ENCODE peak calls at places on chromosomes 12 and 14, in eight cellular contexts. One of them, this sample, is unnamed.

GRCh38 chr12:132610896-132611602 is 667 bp upstream of the LRCOL1 start:
- DNase-seq in AG10803: no peak
- DNase-seq in endothelial cell of umbilical vein: no peak
- DNase-seq in GM12864: no peak
- DNase-seq in brain microvascular endothelial cell: no peak
- DNase-seq in astrocyte: no peak
- DNase-seq in cardiac muscle cell: no peak
- DNase-seq in left ventricle myocardium inferior: no peak
- DNase-seq in this sample: no peak

GRCh38 chr12:71589478-71589881 is 74.2 kb downstream of the ZFC3H1 start:
- DNase-seq in astrocyte: peak; percentile 45
- DNase-seq in brain microvascular endothelial cell: no peak
- DNase-seq in cardiac muscle cell: no peak
- DNase-seq in GM12864: no peak
- DNase-seq in AG10803: no peak
- DNase-seq in endothelial cell of umbilical vein: no peak
- DNase-seq in left ventricle myocardium inferior: no peak
- DNase-seq in this sample: no peak

GRCh38 chr14:95394981-95395737 is 75.5 kb upstream of the CLMN start:
- DNase-seq in endothelial cell of umbilical vein: no peak
- DNase-seq in left ventricle myocardium inferior: no peak
- DNase-seq in brain microvascular endothelial cell: no peak
- DNase-seq in GM12864: no peak
- DNase-seq in astrocyte: no peak
- DNase-seq in AG10803: peak; percentile 5
- DNase-seq in cardiac muscle cell: no peak
- DNase-seq in this sample: no peak

GRCh38 chr14:63499701-63500250 is 43.4 kb downstream of the PPP2R5E start:
- DNase-seq in astrocyte: peak; percentile 62
- DNase-seq in brain microvascular endothelial cell: peak; percentile 25
- DNase-seq in left ventricle myocardium inferior: no peak
- DNase-seq in cardiac muscle cell: no peak
- DNase-seq in endothelial cell of umbilical vein: no peak
- DNase-seq in GM12864: no peak
- DNase-seq in AG10803: peak; percentile 92
- DNase-seq in this sample: peak; percentile 90

GRCh38 chr12:92593734-92594402 is 108.9 kb upstream of the PLEKHG7 start:
- DNase-seq in endothelial cell of umbilical vein: peak; percentile 42
- DNase-seq in cardiac muscle cell: no peak
- DNase-seq in GM12864: peak; percentile 88
- DNase-seq in left ventricle myocardium inferior: no peak
- DNase-seq in AG10803: peak; percentile 92
- DNase-seq in brain microvascular endothelial cell: peak; percentile 98
- DNase-seq in astrocyte: peak; percentile 94
- DNase-seq in this sample: no peak

GRCh38 chr14:72651081-72651480 is 242.8 kb downstream of the DPF3 start:
- DNase-seq in astrocyte: peak; percentile 51
- DNase-seq in cardiac muscle cell: peak; percentile 36
- DNase-seq in endothelial cell of umbilical vein: peak; percentile 44
- DNase-seq in brain microvascular endothelial cell: peak; percentile 62
- DNase-seq in GM12864: no peak
- DNase-seq in AG10803: peak; percentile 36
- DNase-seq in left ventricle myocardium inferior: no peak
- DNase-seq in this sample: no peak

GRCh38 chr12:87930033-87930432 is 99.2 kb downstream of the C12orf50 start:
- DNase-seq in astrocyte: peak; percentile 66
- DNase-seq in GM12864: no peak
- DNase-seq in brain microvascular endothelial cell: peak; percentile 85
- DNase-seq in cardiac muscle cell: no peak
- DNase-seq in AG10803: peak; percentile 40
- DNase-seq in left ventricle myocardium inferior: no peak
- DNase-seq in endothelial cell of umbilical vein: no peak
- DNase-seq in this sample: no peak

GRCh38 chr14:103539056-103539825 is 10.2 kb downstream of the TRMT61A start:
- DNase-seq in endothelial cell of umbilical vein: no peak
- DNase-seq in GM12864: no peak
- DNase-seq in AG10803: no peak
- DNase-seq in brain microvascular endothelial cell: no peak
- DNase-seq in cardiac muscle cell: no peak
- DNase-seq in left ventricle myocardium inferior: no peak
- DNase-seq in astrocyte: no peak
- DNase-seq in this sample: no peak

GRCh38 chr12:122965851-122966742 is at the start of gene ABCB9:
- DNase-seq in AG10803: peak; percentile 82
- DNase-seq in brain microvascular endothelial cell: peak; percentile 88
- DNase-seq in left ventricle myocardium inferior: peak; percentile 94
- DNase-seq in GM12864: peak; percentile 62
- DNase-seq in endothelial cell of umbilical vein: peak; percentile 92
- DNase-seq in cardiac muscle cell: peak; percentile 96
- DNase-seq in astrocyte: peak; percentile 61
- DNase-seq in this sample: peak; percentile 65

GRCh38 chr12:54163147-54163546 is 25.6 kb downstream of the SMUG1 start:
- DNase-seq in astrocyte: no peak
- DNase-seq in cardiac muscle cell: no peak
- DNase-seq in brain microvascular endothelial cell: no peak
- DNase-seq in AG10803: no peak
- DNase-seq in endothelial cell of umbilical vein: no peak
- DNase-seq in GM12864: no peak
- DNase-seq in left ventricle myocardium inferior: no peak
- DNase-seq in this sample: no peak

GRCh38 chr12:28899951-28900350 is 249.1 kb upstream of the FAR2 start:
- DNase-seq in left ventricle myocardium inferior: no peak
- DNase-seq in AG10803: peak; percentile 90
- DNase-seq in endothelial cell of umbilical vein: no peak
- DNase-seq in GM12864: no peak
- DNase-seq in astrocyte: peak; percentile 99
- DNase-seq in cardiac muscle cell: no peak
- DNase-seq in brain microvascular endothelial cell: peak; percentile 84
- DNase-seq in this sample: peak; percentile 87

GRCh38 chr12:106304001-106304421 is 1.5 kb downstream of the TCP11L2 start:
- DNase-seq in AG10803: peak; percentile 61
- DNase-seq in cardiac muscle cell: no peak
- DNase-seq in left ventricle myocardium inferior: no peak
- DNase-seq in endothelial cell of umbilical vein: no peak
- DNase-seq in astrocyte: no peak
- DNase-seq in GM12864: no peak
- DNase-seq in brain microvascular endothelial cell: no peak
- DNase-seq in this sample: no peak

GRCh38 chr12:112606611-112607366 is 184.8 kb upstream of the RPH3A start:
- DNase-seq in astrocyte: no peak
- DNase-seq in endothelial cell of umbilical vein: no peak
- DNase-seq in AG10803: no peak
- DNase-seq in left ventricle myocardium inferior: no peak
- DNase-seq in cardiac muscle cell: no peak
- DNase-seq in GM12864: no peak
- DNase-seq in brain microvascular endothelial cell: no peak
- DNase-seq in this sample: no peak

GRCh38 chr12:125151284-125151683 is 86.0 kb downstream of the AACS start:
- DNase-seq in left ventricle myocardium inferior: no peak
- DNase-seq in endothelial cell of umbilical vein: no peak
- DNase-seq in cardiac muscle cell: no peak
- DNase-seq in AG10803: no peak
- DNase-seq in GM12864: no peak
- DNase-seq in astrocyte: no peak
- DNase-seq in brain microvascular endothelial cell: no peak
- DNase-seq in this sample: no peak

GRCh38 chr14:68523994-68524725 is 268.7 kb downstream of the ZFP36L1 start:
- DNase-seq in astrocyte: no peak
- DNase-seq in endothelial cell of umbilical vein: no peak
- DNase-seq in GM12864: no peak
- DNase-seq in AG10803: peak; percentile 79
- DNase-seq in cardiac muscle cell: no peak
- DNase-seq in brain microvascular endothelial cell: no peak
- DNase-seq in left ventricle myocardium inferior: no peak
- DNase-seq in this sample: no peak

GRCh38 chr14:68011629-68012028 is 192.1 kb downstream of the RAD51B start:
- DNase-seq in left ventricle myocardium inferior: no peak
- DNase-seq in cardiac muscle cell: no peak
- DNase-seq in AG10803: peak; percentile 56
- DNase-seq in astrocyte: peak; percentile 95
- DNase-seq in endothelial cell of umbilical vein: peak; percentile 81
- DNase-seq in brain microvascular endothelial cell: no peak
- DNase-seq in GM12864: no peak
- DNase-seq in this sample: no peak

GRCh38 chr12:84131076-84131475 is 781.5 kb downstream of the SLC6A15 start:
- DNase-seq in left ventricle myocardium inferior: no peak
- DNase-seq in endothelial cell of umbilical vein: no peak
- DNase-seq in AG10803: peak; percentile 60
- DNase-seq in GM12864: no peak
- DNase-seq in cardiac muscle cell: no peak
- DNase-seq in astrocyte: peak; percentile 22
- DNase-seq in brain microvascular endothelial cell: peak; percentile 51
- DNase-seq in this sample: no peak

GRCh38 chr12:4530982-4531586 is 7.6 kb upstream of the RAD51AP1 start:
- DNase-seq in GM12864: no peak
- DNase-seq in astrocyte: no peak
- DNase-seq in left ventricle myocardium inferior: no peak
- DNase-seq in cardiac muscle cell: no peak
- DNase-seq in brain microvascular endothelial cell: no peak
- DNase-seq in AG10803: no peak
- DNase-seq in endothelial cell of umbilical vein: no peak
- DNase-seq in this sample: no peak

GRCh38 chr12:4526923-4527546 is 11.7 kb upstream of the RAD51AP1 start:
- DNase-seq in GM12864: no peak
- DNase-seq in cardiac muscle cell: peak; percentile 12
- DNase-seq in astrocyte: peak; percentile 1
- DNase-seq in endothelial cell of umbilical vein: peak; percentile 20
- DNase-seq in AG10803: peak; percentile 13
- DNase-seq in brain microvascular endothelial cell: no peak
- DNase-seq in left ventricle myocardium inferior: no peak
- DNase-seq in this sample: no peak
- TF ChIP-seq CTCF in GM12864: peak; percentile 11
- TF ChIP-seq CTCF in cardiac muscle cell: peak; percentile 52
- TF ChIP-seq CTCF in astrocyte: peak; percentile 35
- TF ChIP-seq CTCF in endothelial cell of umbilical vein: peak; percentile 20
- TF ChIP-seq CTCF in AG10803: peak; percentile 64
- TF ChIP-seq CTCF in brain microvascular endothelial cell: peak; percentile 15
- TF ChIP-seq CTCF in left ventricle myocardium inferior: peak; percentile 71
- TF ChIP-seq CTCF in this sample: peak; percentile 46

DNA sequence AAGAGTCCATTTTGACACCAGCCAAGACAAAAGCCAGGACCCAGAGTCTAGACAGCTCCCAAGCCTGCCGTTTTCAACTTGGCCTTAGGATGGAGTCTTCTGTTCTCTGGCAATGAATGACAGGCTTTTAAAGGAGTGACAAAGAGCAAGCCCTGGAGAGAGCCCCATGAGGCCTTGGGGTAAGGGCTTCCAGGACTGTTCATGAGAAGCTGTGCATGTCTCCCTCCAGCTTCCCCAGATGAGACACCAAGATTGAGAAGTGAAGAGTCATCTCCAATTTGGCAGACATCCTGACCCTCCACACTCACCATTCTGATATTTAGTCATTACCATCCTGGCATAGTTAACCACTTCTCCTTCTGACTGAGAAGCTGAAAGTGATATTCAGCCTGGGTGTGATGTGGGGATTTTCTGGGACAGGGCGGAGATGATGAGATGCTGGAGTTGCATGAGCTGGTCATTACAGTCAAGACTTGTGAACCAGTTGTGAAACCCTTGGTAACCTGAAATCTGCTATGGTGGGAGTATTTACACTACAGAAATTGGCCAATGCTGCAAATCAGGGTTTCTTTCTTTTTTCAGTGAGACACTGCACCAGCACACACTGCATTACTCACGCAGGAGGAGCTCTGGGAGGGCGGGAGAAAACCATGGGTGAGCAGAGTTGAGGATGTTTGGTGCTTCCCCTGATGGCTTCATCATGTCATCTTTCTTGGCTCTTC is 77.8 kb downstream of the VCPKMT start:
- DNase-seq in AG10803: peak; percentile 98
- DNase-seq in brain microvascular endothelial cell: peak; percentile 87
- DNase-seq in astrocyte: peak; percentile 95
- DNase-seq in left ventricle myocardium inferior: no peak
- DNase-seq in GM12864: peak; percentile 95
- DNase-seq in cardiac muscle cell: peak; percentile 50
- DNase-seq in endothelial cell of umbilical vein: no peak
- DNase-seq in this sample: peak; percentile 80
- TF ChIP-seq CTCF in AG10803: peak; percentile 27
- TF ChIP-seq CTCF in brain microvascular endothelial cell: peak; percentile 40
- TF ChIP-seq CTCF in astrocyte: no peak
- TF ChIP-seq CTCF in left ventricle myocardium inferior: no peak
- TF ChIP-seq CTCF in GM12864: peak; percentile 18
- TF ChIP-seq CTCF in cardiac muscle cell: no peak
- TF ChIP-seq CTCF in endothelial cell of umbilical vein: no peak
- TF ChIP-seq CTCF in this sample: no peak

GRCh38 chr12:12606793-12607589 is 4.7 kb upstream of the CREBL2 start:
- DNase-seq in cardiac muscle cell: no peak
- DNase-seq in endothelial cell of umbilical vein: no peak
- DNase-seq in AG10803: peak; percentile 40
- DNase-seq in brain microvascular endothelial cell: peak; percentile 71
- DNase-seq in left ventricle myocardium inferior: no peak
- DNase-seq in astrocyte: peak; percentile 91
- DNase-seq in GM12864: no peak
- DNase-seq in this sample: no peak

GRCh38 chr12:12609692-12610091 is 2.0 kb upstream of the CREBL2 start:
- DNase-seq in GM12864: no peak
- DNase-seq in brain microvascular endothelial cell: no peak
- DNase-seq in cardiac muscle cell: no peak
- DNase-seq in left ventricle myocardium inferior: no peak
- DNase-seq in AG10803: no peak
- DNase-seq in endothelial cell of umbilical vein: no peak
- DNase-seq in astrocyte: no peak
- DNase-seq in this sample: no peak

GRCh38 chr12:12611512-12612306 is at the start of gene CREBL2:
- DNase-seq in endothelial cell of umbilical vein: peak; percentile 98
- DNase-seq in left ventricle myocardium inferior: peak; percentile 94
- DNase-seq in GM12864: peak; percentile 76
- DNase-seq in astrocyte: peak; percentile 93
- DNase-seq in brain microvascular endothelial cell: peak; percentile 90
- DNase-seq in AG10803: peak; percentile 97
- DNase-seq in cardiac muscle cell: peak; percentile 97
- DNase-seq in this sample: peak; percentile 90

GRCh38 chr12:12610711-12611110 is 965 bp upstream of the CREBL2 start:
- DNase-seq in AG10803: no peak
- DNase-seq in brain microvascular endothelial cell: no peak
- DNase-seq in endothelial cell of umbilical vein: no peak
- DNase-seq in cardiac muscle cell: no peak
- DNase-seq in astrocyte: no peak
- DNase-seq in GM12864: no peak
- DNase-seq in left ventricle myocardium inferior: no peak
- DNase-seq in this sample: no peak

GRCh38 chr12:12608557-12608957 is 3.1 kb upstream of the CREBL2 start:
- DNase-seq in endothelial cell of umbilical vein: no peak
- DNase-seq in cardiac muscle cell: no peak
- DNase-seq in GM12864: no peak
- DNase-seq in AG10803: no peak
- DNase-seq in brain microvascular endothelial cell: no peak
- DNase-seq in left ventricle myocardium inferior: no peak
- DNase-seq in astrocyte: no peak
- DNase-seq in this sample: no peak
- TF ChIP-seq CTCF in endothelial cell of umbilical vein: no peak
- TF ChIP-seq CTCF in cardiac muscle cell: no peak
- TF ChIP-seq CTCF in GM12864: peak; percentile 40
- TF ChIP-seq CTCF in AG10803: no peak
- TF ChIP-seq CTCF in brain microvascular endothelial cell: no peak
- TF ChIP-seq CTCF in left ventricle myocardium inferior: no peak
- TF ChIP-seq CTCF in astrocyte: no peak
- TF ChIP-seq CTCF in this sample: no peak

DNA sequence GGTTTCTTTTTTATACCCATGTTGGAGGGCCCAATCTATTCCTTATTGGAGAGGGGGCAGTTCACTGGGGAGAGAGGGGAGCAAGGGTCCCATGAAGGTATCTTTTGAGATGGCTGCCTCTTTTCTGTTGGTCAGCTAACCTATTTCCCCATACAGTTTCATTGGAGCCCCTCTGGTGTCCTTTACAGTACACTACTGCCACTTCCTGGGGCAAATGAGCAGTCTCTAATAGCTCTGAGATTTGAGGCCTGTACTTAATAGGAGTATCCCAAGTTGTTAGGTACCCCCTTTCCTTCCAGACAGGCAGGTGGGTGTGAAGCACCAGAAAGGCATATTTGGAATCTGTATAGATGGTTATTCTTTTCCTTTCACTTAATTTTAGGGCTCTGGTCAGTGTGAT is 41.3 kb upstream of the RNU6-8 start:
- DNase-seq in brain microvascular endothelial cell: no peak
- DNase-seq in left ventricle myocardium inferior: no peak
- DNase-seq in astrocyte: no peak
- DNase-seq in cardiac muscle cell: peak; percentile 28
- DNase-seq in GM12864: no peak
- DNase-seq in AG10803: peak; percentile 29
- DNase-seq in endothelial cell of umbilical vein: no peak
- DNase-seq in this sample: no peak
- TF ChIP-seq CTCF in brain microvascular endothelial cell: peak; percentile 46
- TF ChIP-seq CTCF in left ventricle myocardium inferior: peak; percentile 11
- TF ChIP-seq CTCF in astrocyte: no peak
- TF ChIP-seq CTCF in cardiac muscle cell: peak; percentile 23
- TF ChIP-seq CTCF in GM12864: peak; percentile 7
- TF ChIP-seq CTCF in AG10803: peak; percentile 46
- TF ChIP-seq CTCF in endothelial cell of umbilical vein: no peak
- TF ChIP-seq CTCF in this sample: peak; percentile 12

This sample was measured in AG09319.